ENCODE peak calls at places on chromosomes 6 and 20, in ten cellular contexts. O is M059J, K is EH, N is type B pancreatic cell, E is frontal cortex, H is NT2/D1, L is heart right ventricle, M is T-cell, D is cerebellar cortex, R is mesendoderm. G is an unnamed sample.

GRCh38 chr6:134447883-134448387 is 130.0 kb upstream of the SGK1 start:
- DNase-seq in O (peak), K (peak), N (no peak), E (no peak), H (no peak), L (no peak), M (no peak), D (no peak), R (no peak), G (peak)

GRCh38 chr6:2109796-2110195 is 135.6 kb downstream of the GMDS start:
- DNase-seq in O (no peak), K (no peak), N (no peak), E (no peak), H (no peak), L (no peak), M (no peak), D (no peak), R (no peak), G (peak)

GRCh38 chr20:52749020-52749419 is 223.1 kb upstream of the TSHZ2 start:
- DNase-seq in O (no peak), K (no peak), N (no peak), E (no peak), H (no peak), L (no peak), M (no peak), D (peak), R (no peak), G (no peak)

GRCh38 chr6:89977808-89978748 is 83.8 kb downstream of the GJA10 start:
- DNase-seq in O (no peak), K (peak), N (no peak), E (no peak), H (no peak), L (peak), M (no peak), D (peak), R (no peak), G (peak)

GRCh38 chr20:10848810-10849370 is 175.1 kb upstream of the JAG1 start:
- DNase-seq in O (peak), K (peak), N (no peak), E (no peak), H (peak), L (peak), M (no peak), D (no peak), R (peak), G (peak)

GRCh38 chr6:161584051-161584450 is 310.2 kb upstream of the AGPAT4 start:
- DNase-seq in O (peak), K (no peak), N (no peak), E (no peak), H (no peak), L (no peak), M (no peak), D (peak), R (no peak), G (no peak)

GRCh38 chr6:37137881-37138568 is 31.9 kb upstream of the PIM1 start:
- DNase-seq in O (peak), K (no peak), N (no peak), E (no peak), H (no peak), L (no peak), M (no peak), D (no peak), R (no peak), G (no peak)

GRCh38 chr6:160137989-160138835 is 16.6 kb downstream of the SLC22A1 start:
- DNase-seq in O (peak), K (peak), N (no peak), E (peak), H (no peak), L (peak), M (peak), D (peak), R (peak), G (peak)

GRCh38 chr6:82298012-82298411 is 50.5 kb upstream of the IBTK start:
- DNase-seq in O (peak), K (peak), N (no peak), E (no peak), H (no peak), L (no peak), M (no peak), D (no peak), R (peak), G (no peak)

GRCh38 chr6:111743859-111744692 is 129.2 kb downstream of the FYN start:
- DNase-seq in O (no peak), K (no peak), N (no peak), E (peak), H (no peak), L (peak), M (no peak), D (no peak), R (no peak), G (no peak)

GRCh38 chr6:161198176-161198575 is 75.7 kb downstream of the AGPAT4 start:
- DNase-seq in O (peak), K (peak), N (no peak), E (no peak), H (no peak), L (no peak), M (no peak), D (no peak), R (no peak), G (no peak)

GRCh38 chr6:77620290-77620882 is 32.5 kb upstream of the MEI4 start:
- DNase-seq in O (peak), K (no peak), N (no peak), E (no peak), H (peak), L (no peak), M (no peak), D (peak), R (peak), G (peak)

GRCh38 chr6:29770286-29770685 is 47.1 kb downstream of the HLA-F start:
- DNase-seq in O (no peak), K (no peak), N (no peak), E (no peak), H (no peak), L (no peak), M (no peak), D (no peak), R (no peak), G (no peak)

GRCh38 chr6:169930799-169931198 is 179.4 kb downstream of the ERMARD start:
- DNase-seq in O (no peak), K (no peak), N (no peak), E (no peak), H (no peak), L (no peak), M (no peak), D (no peak), R (peak), G (no peak)

GRCh38 chr6:347232-347631 is 44.3 kb upstream of the IRF4 start:
- DNase-seq in O (no peak), K (no peak), N (no peak), E (no peak), H (no peak), L (no peak), M (no peak), D (no peak), R (no peak), G (no peak)